ENCODE peak calls at places on chromosomes 16 and 17, in six cellular contexts. B is RWPE1, C is EL, X is dermis blood vessel endothelial cell, W is GM23248, F is T47D. K is an unnamed sample.

GRCh38 chr17:65987988-65988387 is 203.9 kb downstream of the CEP112 start:
- DNase-seq in B (peak; percentile 4), C (peak; percentile 49), X (peak; percentile 70), W (peak; percentile 45), F (peak; percentile 84), K (peak; percentile 11)

GRCh38 chr16:88758227-88758943 is 26.6 kb downstream of the PIEZO1 start:
- DNase-seq in B (no peak), C (no peak), X (no peak), W (no peak), F (no peak), K (peak; percentile 97)

GRCh38 chr17:79026345-79027273 is 2.6 kb downstream of the C1QTNF1 start:
- DNase-seq in B (peak; percentile 90), C (peak; percentile 89), X (peak; percentile 43), W (peak; percentile 73), F (no peak), K (peak; percentile 95)

GRCh38 chr17:59829217-59830006 is 63.3 kb downstream of the TUBD1 start:
- DNase-seq in B (peak; percentile 85), C (peak; percentile 99), X (peak; percentile 98), W (peak; percentile 99), F (peak; percentile 37), K (peak; percentile 70)

GRCh38 chr17:1999557-2000251 is 25.4 kb downstream of the RTN4RL1 start:
- DNase-seq in B (no peak), C (peak; percentile 15), X (peak; percentile 43), W (peak; percentile 30), F (peak; percentile 68), K (peak; percentile 89)

GRCh38 chr16:82177555-82177954 is 7.5 kb upstream of the MPHOSPH6 start:
- DNase-seq in B (no peak), C (no peak), X (no peak), W (no peak), F (peak; percentile 57), K (no peak)

GRCh38 chr17:2396568-2397246 is 4.2 kb downstream of the MNT start:
- DNase-seq in B (peak; percentile 78), C (peak; percentile 100), X (peak; percentile 93), W (peak; percentile 96), F (peak; percentile 97), K (peak; percentile 99)

GRCh38 chr16:4663756-4664465 is 29.5 kb upstream of the NUDT16L1 start:
- DNase-seq in B (no peak), C (no peak), X (peak; percentile 67), W (no peak), F (no peak), K (peak; percentile 63)

GRCh38 chr16:86668136-86668535 is 89.8 kb downstream of the FOXL1 start:
- DNase-seq in B (no peak), C (peak; percentile 55), X (peak; percentile 93), W (peak; percentile 82), F (peak; percentile 51), K (no peak)

GRCh38 chr17:61317779-61318178 is 81.9 kb upstream of the TBX2 start:
- DNase-seq in B (no peak), C (no peak), X (no peak), W (no peak), F (no peak), K (no peak)

GRCh38 chr16:81521141-81521626 is 76.6 kb downstream of the CMIP start:
- DNase-seq in B (no peak), C (no peak), X (no peak), W (no peak), F (no peak), K (no peak)

GRCh38 chr16:4505356-4506153 is 29.4 kb downstream of the HMOX2 start:
- DNase-seq in B (no peak), C (no peak), X (no peak), W (no peak), F (no peak), K (no peak)

GRCh38 chr17:1056761-1057160 is 59.8 kb downstream of the TIMM22 start:
- DNase-seq in B (no peak), C (no peak), X (no peak), W (no peak), F (no peak), K (no peak)

GRCh38 chr16:89720520-89720858 is 209 bp downstream of the VPS9D1 start:
- DNase-seq in B (no peak), C (peak; percentile 21), X (peak; percentile 42), W (peak; percentile 68), F (no peak), K (no peak)

GRCh38 chr16:30570621-30571443 is 682 bp downstream of the ZNF688 start:
- DNase-seq in B (no peak), C (peak; percentile 18), X (peak; percentile 56), W (peak; percentile 65), F (peak; percentile 29), K (peak; percentile 89)

GRCh38 chr16:88498576-88499208 is 45.6 kb downstream of the ZFPM1 start:
- DNase-seq in B (no peak), C (no peak), X (no peak), W (no peak), F (no peak), K (no peak)

GRCh38 chr17:29243792-29244191 is 2.9 kb upstream of the CRYBA1 start:
- DNase-seq in B (no peak), C (peak; percentile 45), X (peak; percentile 23), W (peak; percentile 64), F (peak; percentile 73), K (peak; percentile 75)

GRCh38 chr17:9472094-9472493 is 103.5 kb downstream of the STX8 start:
- DNase-seq in B (no peak), C (peak; percentile 40), X (no peak), W (peak; percentile 48), F (no peak), K (no peak)

GRCh38 chr16:63978240-63978639 is 1143.6 kb downstream of the CDH11 start:
- DNase-seq in B (no peak), C (no peak), X (no peak), W (no peak), F (no peak), K (no peak)

GRCh38 chr17:65730711-65731169 is 169.3 kb upstream of the AXIN2 start:
- DNase-seq in B (no peak), C (no peak), X (no peak), W (peak; percentile 18), F (no peak), K (no peak)

GRCh38 chr17:48636177-48637018 is 10.2 kb upstream of the HOXB9 start:
- DNase-seq in B (no peak), C (peak; percentile 77), X (peak; percentile 97), W (peak; percentile 83), F (peak; percentile 81), K (peak; percentile 92)

GRCh38 chr16:66227766-66228530 is 138.5 kb upstream of the CDH5 start:
- DNase-seq in B (no peak), C (no peak), X (no peak), W (no peak), F (no peak), K (no peak)

GRCh38 chr16:86476956-86477530 is 33.3 kb upstream of the FOXF1 start:
- DNase-seq in B (no peak), C (no peak), X (no peak), W (peak; percentile 20), F (no peak), K (no peak)

GRCh38 chr17:78343433-78344201 is 16.3 kb downstream of the SOCS3 start:
- DNase-seq in B (no peak), C (no peak), X (peak; percentile 73), W (no peak), F (no peak), K (peak; percentile 65)

GRCh38 chr16:2964416-2965223 is 545 bp downstream of the KREMEN2 start:
- DNase-seq in B (peak; percentile 93), C (peak; percentile 42), X (no peak), W (peak; percentile 32), F (peak; percentile 94), K (peak; percentile 94)

GRCh38 chr16:22324787-22325597 is 27.8 kb downstream of the POLR3E start:
- DNase-seq in B (no peak), C (no peak), X (no peak), W (no peak), F (no peak), K (peak; percentile 66)

GRCh38 chr17:17855334-17855725 is 18.5 kb upstream of the SREBF1 start:
- DNase-seq in B (no peak), C (no peak), X (no peak), W (no peak), F (no peak), K (peak; percentile 72)

GRCh38 chr17:79065105-79065670 is 9.4 kb upstream of the ENGASE start:
- DNase-seq in B (no peak), C (peak; percentile 15), X (peak; percentile 72), W (peak; percentile 57), F (peak; percentile 75), K (peak; percentile 6)

GRCh38 chr17:63139356-63139755 is 173.3 kb downstream of the TANC2 start:
- DNase-seq in B (no peak), C (no peak), X (no peak), W (no peak), F (no peak), K (no peak)